ENCODE peak calls at places on chromosome 9, in eight cellular contexts. Z is fibroblast of lung; U is amygdala; N is Right ventricle myocardium superior; L is naive thymus-derived CD8-positive, alpha-beta T cell; F is Calu3; R is omental fat pad; C is C1 segment of cervical spinal cord. E is an unnamed sample.

GRCh38 chr9:112485574-112485973 is 1.1 kb upstream of the KIAA1958 start:
- DNase-seq in Z (no peak), U (no peak), N (no peak), L (no peak), F (no peak), R (no peak), C (no peak), E (no peak)

GRCh38 chr9:84845956-84846355 is 176.4 kb downstream of the NTRK2 start:
- DNase-seq in Z (no peak), U (no peak), N (no peak), L (no peak), F (no peak), R (no peak), C (no peak), E (no peak)

GRCh38 chr9:131270171-131271015 is 5.9 kb downstream of the FAM78A start:
- DNase-seq in Z (no peak), U (no peak), N (peak; percentile 87), L (peak; percentile 48), F (no peak), R (no peak), C (peak; percentile 41), E (peak; percentile 44)

GRCh38 chr9:93960971-93961841 is 6.1 kb upstream of the BARX1 start:
- DNase-seq in Z (no peak), U (no peak), N (no peak), L (no peak), F (no peak), R (no peak), C (no peak), E (no peak)

GRCh38 chr9:107932036-107932435 is 442.5 kb upstream of the KLF4 start:
- DNase-seq in Z (peak; percentile 54), U (no peak), N (no peak), L (no peak), F (no peak), R (no peak), C (no peak), E (no peak)

GRCh38 chr9:125650271-125650737 is 56.7 kb downstream of the MAPKAP1 start:
- DNase-seq in Z (peak; percentile 44), U (no peak), N (no peak), L (no peak), F (no peak), R (no peak), C (no peak), E (no peak)

GRCh38 chr9:111903996-111904395 is 7.4 kb downstream of the UGCG start:
- DNase-seq in Z (no peak), U (no peak), N (no peak), L (no peak), F (no peak), R (no peak), C (no peak), E (no peak)

GRCh38 chr9:123725389-123725788 is 204.5 kb downstream of the DENND1A start:
- DNase-seq in Z (peak; percentile 41), U (no peak), N (peak; percentile 63), L (no peak), F (no peak), R (no peak), C (peak; percentile 33), E (no peak)

GRCh38 chr9:109894921-109895758 is 115.1 kb downstream of the PALM2AKAP2 start:
- DNase-seq in Z (no peak), U (no peak), N (no peak), L (no peak), F (no peak), R (no peak), C (no peak), E (no peak)

GRCh38 chr9:84121991-84122523 is 141.5 kb downstream of the RMI1 start:
- DNase-seq in Z (peak; percentile 89), U (no peak), N (no peak), L (no peak), F (no peak), R (no peak), C (no peak), E (no peak)

GRCh38 chr9:75889977-75890540 is 414 bp upstream of the PCSK5 start:
- DNase-seq in Z (peak; percentile 75), U (no peak), N (peak; percentile 45), L (no peak), F (no peak), R (no peak), C (peak; percentile 62), E (peak; percentile 22)

GRCh38 chr9:1722404-1722803 is 292.7 kb upstream of the SMARCA2 start:
- DNase-seq in Z (no peak), U (no peak), N (no peak), L (no peak), F (no peak), R (no peak), C (no peak), E (no peak)

GRCh38 chr9:35729700-35730485 is 2.1 kb downstream of the TLN1 start:
- DNase-seq in Z (peak; percentile 82), U (no peak), N (peak; percentile 80), L (no peak), F (peak; percentile 19), R (no peak), C (peak; percentile 9), E (peak; percentile 29)

GRCh38 chr9:133738039-133738805 is at the start of gene SARDH:
- DNase-seq in Z (peak; percentile 48), U (no peak), N (peak; percentile 74), L (no peak), F (peak; percentile 40), R (no peak), C (no peak), E (no peak)

GRCh38 chr9:125332527-125332926 is 70.9 kb downstream of the GAPVD1 start:
- DNase-seq in Z (no peak), U (no peak), N (no peak), L (no peak), F (no peak), R (no peak), C (no peak), E (no peak)

GRCh38 chr9:129500166-129500862 is 120.6 kb downstream of the C9orf50 start:
- DNase-seq in Z (no peak), U (no peak), N (no peak), L (no peak), F (no peak), R (no peak), C (peak; percentile 42), E (no peak)

GRCh38 chr9:20382460-20383071 is 239.7 kb downstream of the MLLT3 start:
- DNase-seq in Z (peak; percentile 56), U (no peak), N (no peak), L (no peak), F (no peak), R (no peak), C (no peak), E (no peak)

GRCh38 chr9:22084336-22085035 is 75.4 kb upstream of the CDKN2B start:
- DNase-seq in Z (peak; percentile 93), U (no peak), N (no peak), L (no peak), F (peak; percentile 24), R (no peak), C (no peak), E (no peak)

GRCh38 chr9:20997503-20998076 is 33.9 kb downstream of the HACD4 start:
- DNase-seq in Z (no peak), U (no peak), N (no peak), L (no peak), F (no peak), R (no peak), C (no peak), E (no peak)

GRCh38 chr9:116494815-116495634 is 192.1 kb upstream of the TRIM32 start:
- DNase-seq in Z (no peak), U (no peak), N (no peak), L (no peak), F (peak; percentile 42), R (no peak), C (no peak), E (no peak)

GRCh38 chr9:91192785-91193657 is 168.7 kb downstream of the AUH start:
- DNase-seq in Z (peak; percentile 100), U (no peak), N (peak; percentile 86), L (peak; percentile 23), F (peak; percentile 69), R (peak; percentile 66), C (peak; percentile 54), E (no peak)

GRCh38 chr9:1709347-1709746 is 305.8 kb upstream of the SMARCA2 start:
- DNase-seq in Z (no peak), U (no peak), N (no peak), L (no peak), F (no peak), R (no peak), C (no peak), E (no peak)

GRCh38 chr9:110255064-110255416 is 1.3 kb downstream of the TXN start:
- DNase-seq in Z (no peak), U (no peak), N (no peak), L (no peak), F (no peak), R (no peak), C (no peak), E (no peak)

GRCh38 chr9:129803679-129804065 is 688 bp downstream of the TOR1B start:
- DNase-seq in Z (no peak), U (no peak), N (no peak), L (no peak), F (no peak), R (no peak), C (no peak), E (no peak)

GRCh38 chr9:3942351-3942750 is 357.5 kb downstream of the GLIS3 start:
- DNase-seq in Z (no peak), U (no peak), N (no peak), L (no peak), F (no peak), R (no peak), C (no peak), E (no peak)

GRCh38 chr9:2448193-2448738 is 173.3 kb upstream of the VLDLR start:
- DNase-seq in Z (peak; percentile 31), U (no peak), N (no peak), L (no peak), F (no peak), R (no peak), C (no peak), E (no peak)

GRCh38 chr9:36401179-36401740 is 1.2 kb upstream of the RNF38 start:
- DNase-seq in Z (peak; percentile 73), U (peak; percentile 99), N (no peak), L (no peak), F (no peak), R (no peak), C (peak; percentile 95), E (peak; percentile 79)

GRCh38 chr9:138053996-138054752 is 176.6 kb downstream of the CACNA1B start:
- DNase-seq in Z (no peak), U (no peak), N (no peak), L (no peak), F (no peak), R (no peak), C (no peak), E (no peak)

GRCh38 chr9:114467910-114468309 is 37.4 kb downstream of the WHRN start:
- DNase-seq in Z (no peak), U (no peak), N (no peak), L (no peak), F (no peak), R (no peak), C (no peak), E (no peak)

GRCh38 chr9:108836771-108837170 is 19.0 kb downstream of the ACTL7B start:
- DNase-seq in Z (no peak), U (no peak), N (no peak), L (no peak), F (no peak), R (no peak), C (no peak), E (no peak)

GRCh38 chr9:29691758-29692407 is 2118.6 kb upstream of the C9orf72 start:
- DNase-seq in Z (peak; percentile 25), U (no peak), N (no peak), L (no peak), F (peak; percentile 32), R (no peak), C (no peak), E (no peak)

GRCh38 chr9:77599492-77599891 is 48.6 kb downstream of the GNA14 start:
- DNase-seq in Z (no peak), U (no peak), N (no peak), L (no peak), F (no peak), R (no peak), C (no peak), E (no peak)

GRCh38 chr9:122444366-122444765 is 33.4 kb downstream of the OR1J1 start:
- DNase-seq in Z (peak; percentile 88), U (no peak), N (peak; percentile 49), L (no peak), F (no peak), R (no peak), C (no peak), E (no peak)

GRCh38 chr9:78210841-78211301 is 25.0 kb upstream of the CEP78 start:
- DNase-seq in Z (no peak), U (no peak), N (no peak), L (no peak), F (no peak), R (no peak), C (no peak), E (no peak)

E was measured in hypothalamus.